ENCODE peak calls at places on chromosomes 12 and 14, in eight cellular contexts. K is GM20000; X is stimulated activated CD4-positive, alpha-beta T cell treated with anti-CD3 and anti-CD28 coated beads, Interleukin-1b, Interleukin-23, amount 100 ng/mL, for 1 hour; G is KBM-7; M is cardiac fibroblast; C is NCI-H1092 treated with DMSO at 0.1 percent for 48 hours; F is NCI-H446; A is HT1080. H is an unnamed sample.

GRCh38 chr14:79627058-79627457 is 584.2 kb downstream of the DIO2 start:
- DNase-seq in F (no peak), X (no peak), C (no peak), M (no peak), A (no peak), K (no peak), G (no peak), H (no peak)

GRCh38 chr12:12744556-12745305 is 27.6 kb downstream of the CDKN1B start:
- DNase-seq in K (no peak), G (no peak), C (peak), X (no peak), A (no peak), M (no peak), F (no peak), H (peak)

GRCh38 chr12:131900397-131900796 is 6.0 kb downstream of the ULK1 start:
- DNase-seq in A (no peak), X (no peak), M (no peak), K (no peak), G (no peak), C (no peak), F (no peak), H (no peak)

GRCh38 chr14:90651405-90651804 is 164.8 kb downstream of the TTC7B start:
- DNase-seq in C (no peak), X (no peak), K (no peak), F (no peak), A (no peak), M (no peak), G (no peak), H (no peak)

GRCh38 chr12:75954076-75954475 is 77.5 kb downstream of the PHLDA1 start:
- DNase-seq in A (peak), G (no peak), M (peak), F (peak), C (no peak), K (no peak), X (no peak), H (peak)

GRCh38 chr12:104132351-104132956 is 5.6 kb downstream of the NFYB start:
- DNase-seq in K (no peak), F (no peak), X (no peak), M (no peak), C (peak), A (no peak), G (no peak), H (no peak)

GRCh38 chr12:110508071-110508586 is 6.0 kb downstream of the RAD9B start:
- DNase-seq in F (no peak), M (no peak), X (no peak), A (no peak), C (no peak), G (no peak), K (no peak), H (no peak)

GRCh38 chr14:79641371-79641770 is 569.9 kb downstream of the DIO2 start:
- DNase-seq in G (no peak), K (no peak), A (no peak), C (no peak), F (no peak), M (no peak), X (no peak), H (no peak)

GRCh38 chr12:95054206-95054605 is 19.2 kb downstream of the NR2C1 start:
- DNase-seq in F (no peak), K (no peak), M (peak), A (no peak), C (no peak), G (no peak), X (no peak), H (no peak)

GRCh38 chr12:124273630-124274029 is 21.3 kb upstream of the RFLNA start:
- DNase-seq in M (peak), X (no peak), K (peak), F (no peak), A (peak), C (no peak), G (peak), H (peak)

GRCh38 chr12:27220057-27220987 is 23.8 kb upstream of the STK38L start:
- DNase-seq in F (no peak), K (no peak), A (peak), G (no peak), M (peak), X (no peak), C (no peak), H (peak)

GRCh38 chr14:68148276-68148675 is 328.7 kb downstream of the RAD51B start:
- DNase-seq in X (no peak), A (peak), G (no peak), M (peak), F (no peak), C (no peak), K (no peak), H (peak)

GRCh38 chr12:22431693-22432251 is 97.3 kb upstream of the ST8SIA1 start:
- DNase-seq in C (no peak), G (no peak), F (no peak), A (no peak), K (no peak), M (no peak), X (no peak), H (no peak)

GRCh38 chr12:103852498-103852992 is 11.5 kb upstream of the NT5DC3 start:
- DNase-seq in G (no peak), M (peak), C (peak), A (peak), F (no peak), K (no peak), X (no peak), H (no peak)

GRCh38 chr14:66401447-66402095 is 84.6 kb upstream of the CCDC196 start:
- DNase-seq in F (peak), C (peak), K (no peak), M (peak), A (no peak), X (no peak), G (peak), H (peak)

GRCh38 chr14:37124617-37125016 is 47.8 kb downstream of the SLC25A21 start:
- DNase-seq in K (no peak), M (no peak), A (peak), G (peak), C (no peak), F (peak), X (no peak), H (no peak)

H was measured in fibroblast of the aortic adventitia.